ENCODE peak calls at places on chromosomes 7 and 10, in seven cellular contexts. Y, T, R, E, B, Q and C are unnamed samples.

GRCh38 chr10:92222603-92223275 is 68.1 kb downstream of the CPEB3 start:
- DNase-seq in Y (peak), T (no peak), R (peak), E (no peak), B (no peak), Q (no peak), C (no peak)

GRCh38 chr7:91090684-91091083 is 173.5 kb upstream of the FZD1 start:
- DNase-seq in Y (no peak), T (no peak), R (no peak), E (no peak), B (no peak), Q (no peak), C (no peak)

GRCh38 chr7:32163141-32163806 is 93.1 kb upstream of the PDE1C start:
- DNase-seq in Y (peak), T (no peak), R (peak), E (no peak), B (no peak), Q (peak), C (peak)

GRCh38 chr10:5292196-5292735 is 72.5 kb upstream of the UCN3 start:
- DNase-seq in Y (no peak), T (no peak), R (no peak), E (no peak), B (no peak), Q (no peak), C (no peak)

GRCh38 chr10:74419491-74420466 is 268.8 kb downstream of the ADK start:
- DNase-seq in Y (peak), T (peak), R (peak), E (no peak), B (no peak), Q (peak), C (peak)

GRCh38 chr7:104098890-104099289 is 108.9 kb downstream of the ORC5 start:
- DNase-seq in Y (no peak), T (no peak), R (no peak), E (no peak), B (no peak), Q (no peak), C (no peak)

GRCh38 chr10:125217986-125218675 is 57.8 kb upstream of the CTBP2 start:
- DNase-seq in Y (peak), T (no peak), R (no peak), E (peak), B (no peak), Q (peak), C (peak)

GRCh38 chr7:31082450-31082849 is 30.3 kb downstream of the ADCYAP1R1 start:
- DNase-seq in Y (no peak), T (no peak), R (no peak), E (no peak), B (no peak), Q (no peak), C (no peak)

GRCh38 chr10:49844775-49845561 is 82.8 kb upstream of the OGDHL start:
- DNase-seq in Y (peak), T (no peak), R (peak), E (no peak), B (no peak), Q (no peak), C (no peak)

GRCh38 chr7:113636727-113637421 is 281.9 kb downstream of the PPP1R3A start:
- DNase-seq in Y (peak), T (no peak), R (no peak), E (no peak), B (no peak), Q (no peak), C (no peak)

GRCh38 chr10:110779489-110779888 is 92.2 kb upstream of the PDCD4 start:
- DNase-seq in Y (no peak), T (no peak), R (no peak), E (no peak), B (no peak), Q (no peak), C (no peak)

GRCh38 chr7:150966002-150966401 is 12.1 kb downstream of the KCNH2 start:
- DNase-seq in Y (no peak), T (no peak), R (peak), E (peak), B (no peak), Q (no peak), C (peak)

GRCh38 chr10:71277914-71278665 is 41.0 kb upstream of the SLC29A3 start:
- DNase-seq in Y (no peak), T (no peak), R (no peak), E (no peak), B (no peak), Q (no peak), C (no peak)

GRCh38 chr7:157271991-157272324 is 64.8 kb upstream of the DNAJB6 start:
- DNase-seq in Y (peak), T (no peak), R (peak), E (no peak), B (no peak), Q (no peak), C (no peak)

GRCh38 chr7:30433082-30433481 is 45.5 kb downstream of the NOD1 start:
- DNase-seq in Y (peak), T (no peak), R (peak), E (peak), B (no peak), Q (no peak), C (peak)

GRCh38 chr7:130345725-130346124 is 1.1 kb downstream of the CPA5 start:
- DNase-seq in Y (no peak), T (no peak), R (no peak), E (no peak), B (no peak), Q (no peak), C (no peak)

GRCh38 chr10:79059859-79060379 is 8.8 kb upstream of the ZMIZ1 start:
- DNase-seq in Y (no peak), T (no peak), R (no peak), E (no peak), B (no peak), Q (no peak), C (no peak)

GRCh38 chr7:129886184-129886817 is 66.5 kb downstream of the UBE2H start:
- DNase-seq in Y (no peak), T (no peak), R (no peak), E (no peak), B (no peak), Q (no peak), C (no peak)

GRCh38 chr7:48280100-48280499 is 108.8 kb downstream of the ABCA13 start:
- DNase-seq in Y (peak), T (no peak), R (peak), E (no peak), B (no peak), Q (no peak), C (no peak)

GRCh38 chr7:28669329-28669728 is 257.0 kb downstream of the CREB5 start:
- DNase-seq in Y (no peak), T (no peak), R (no peak), E (no peak), B (no peak), Q (no peak), C (no peak)
- H2BK5ac ChIP-seq in Y (no peak), T (no peak), R (no peak), E (no peak), B (no peak), Q (no peak), C (no peak)

DNA sequence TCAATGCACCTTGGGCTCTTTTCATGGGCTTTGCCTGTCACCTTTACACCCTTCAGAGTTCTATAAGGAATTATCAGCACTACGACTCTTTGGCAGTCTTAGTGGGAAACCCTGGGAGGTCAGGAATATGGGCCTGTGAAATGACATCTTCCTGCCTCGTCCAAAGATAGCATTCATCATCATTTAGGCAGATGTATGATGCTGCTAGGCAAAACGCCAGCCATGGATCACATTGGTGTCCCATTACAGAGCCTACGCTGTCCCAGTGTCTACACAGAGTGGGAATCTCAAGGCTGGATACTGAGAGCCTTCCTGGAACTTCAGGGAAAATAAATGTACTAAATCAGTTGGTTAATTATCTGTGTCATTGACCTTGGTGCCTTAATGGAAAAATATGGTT is 259.4 kb upstream of the CELF2 start:
- DNase-seq in Y (no peak), T (no peak), R (no peak), E (no peak), B (no peak), Q (no peak), C (no peak)
- H2BK5ac ChIP-seq in Y (no peak), T (no peak), R (no peak), E (no peak), B (no peak), Q (no peak), C (no peak)

GRCh38 chr7:84248267-84248666 is 53.7 kb upstream of the SEMA3A start:
- DNase-seq in Y (peak), T (no peak), R (peak), E (no peak), B (no peak), Q (peak), C (no peak)
- H2BK5ac ChIP-seq in Y (peak), T (no peak), R (no peak), E (no peak), B (no peak), Q (no peak), C (no peak)

GRCh38 chr7:538764-539685 is 19.4 kb upstream of the PDGFA start:
- DNase-seq in Y (no peak), T (no peak), R (peak), E (no peak), B (no peak), Q (no peak), C (peak)
- H2BK5ac ChIP-seq in Y (peak), T (peak), R (peak), E (no peak), B (peak), Q (peak), C (peak)